ENCODE peak calls at places on chromosome 9, in four cellular contexts. L is tibial artery, H is substantia nigra, N is vagina. W is an unnamed sample.

GRCh38 chr9:97510797-97511761 is 9.6 kb downstream of the TMOD1 start:
- DNase-seq in L (peak), H (no peak), N (peak), W (peak)

GRCh38 chr9:78130004-78130403 is 98.4 kb upstream of the GNAQ start:
- DNase-seq in L (peak), H (peak), N (no peak), W (no peak)

GRCh38 chr9:3879315-3879714 is 353.5 kb upstream of the RFX3 start:
- DNase-seq in L (no peak), H (no peak), N (no peak), W (no peak)

GRCh38 chr9:98201749-98202148 is 9.3 kb upstream of the CORO2A start:
- DNase-seq in L (no peak), H (no peak), N (no peak), W (no peak)

GRCh38 chr9:12878342-12878978 is 103.6 kb downstream of the LURAP1L start:
- DNase-seq in L (no peak), H (no peak), N (no peak), W (no peak)

GRCh38 chr9:34197756-34198711 is 19.2 kb downstream of the UBAP1 start:
- DNase-seq in L (no peak), H (no peak), N (no peak), W (no peak)

GRCh38 chr9:91857831-91858669 is 92.0 kb downstream of the ROR2 start:
- DNase-seq in L (no peak), H (no peak), N (no peak), W (no peak)

GRCh38 chr9:97802276-97802675 is 50.8 kb upstream of the FOXE1 start:
- DNase-seq in L (no peak), H (no peak), N (no peak), W (no peak)

GRCh38 chr9:134396258-134396742 is 70.0 kb downstream of the RXRA start:
- DNase-seq in L (no peak), H (no peak), N (no peak), W (no peak)

GRCh38 chr9:36470891-36471290 is 70.8 kb upstream of the RNF38 start:
- DNase-seq in L (peak), H (peak), N (no peak), W (peak)

GRCh38 chr9:91186311-91187101 is 175.2 kb downstream of the AUH start:
- DNase-seq in L (peak), H (no peak), N (peak), W (peak)

GRCh38 chr9:83511051-83511450 is 27.1 kb downstream of the FRMD3 start:
- DNase-seq in L (no peak), H (no peak), N (no peak), W (no peak)

GRCh38 chr9:111974092-111974681 is 77.6 kb downstream of the UGCG start:
- DNase-seq in L (peak), H (no peak), N (no peak), W (no peak)

GRCh38 chr9:92973700-92974099 is 26.4 kb downstream of the FGD3 start:
- DNase-seq in L (no peak), H (no peak), N (no peak), W (no peak)

GRCh38 chr9:129752915-129753724 is at the start of gene PTGES:
- DNase-seq in L (peak), H (peak), N (no peak), W (peak)

GRCh38 chr9:16744386-16744785 is 126.1 kb downstream of the BNC2 start:
- DNase-seq in L (no peak), H (no peak), N (no peak), W (no peak)

GRCh38 chr9:38126730-38127129 is 57.7 kb upstream of the SHB start:
- DNase-seq in L (no peak), H (no peak), N (no peak), W (no peak)

GRCh38 chr9:79028101-79028500 is 543.7 kb upstream of the TLE4 start:
- DNase-seq in L (no peak), H (no peak), N (no peak), W (no peak)

GRCh38 chr9:82560457-82560904 is 502.5 kb downstream of the RASEF start:
- DNase-seq in L (no peak), H (no peak), N (no peak), W (no peak)

GRCh38 chr9:71937898-71938297 is 26.5 kb downstream of the C9orf85 start:
- DNase-seq in L (no peak), H (no peak), N (no peak), W (no peak)

GRCh38 chr9:98356953-98357352 is 101.5 kb upstream of the TBC1D2 start:
- DNase-seq in L (no peak), H (no peak), N (no peak), W (no peak)

GRCh38 chr9:97548819-97549540 is 47.5 kb downstream of the TMOD1 start:
- DNase-seq in L (no peak), H (no peak), N (no peak), W (no peak)

GRCh38 chr9:134278286-134278685 is 48.0 kb upstream of the RXRA start:
- DNase-seq in L (no peak), H (no peak), N (no peak), W (no peak)

GRCh38 chr9:135329571-135330306 is 149.8 kb upstream of the PPP1R26 start:
- DNase-seq in L (peak), H (no peak), N (no peak), W (no peak)

GRCh38 chr9:89576404-89576824 is 28.4 kb upstream of the GADD45G start:
- DNase-seq in L (no peak), H (no peak), N (no peak), W (no peak)

GRCh38 chr9:113675475-113675941 is 200.6 kb upstream of the ZNF618 start:
- DNase-seq in L (peak), H (no peak), N (no peak), W (peak)

GRCh38 chr9:125467341-125467740 is 205.7 kb downstream of the GAPVD1 start:
- DNase-seq in L (no peak), H (no peak), N (no peak), W (no peak)

GRCh38 chr9:99725852-99726251 is 95.8 kb upstream of the NR4A3 start:
- DNase-seq in L (no peak), H (no peak), N (no peak), W (no peak)

GRCh38 chr9:129318121-129319075 is 140.3 kb upstream of the IER5L start:
- DNase-seq in L (peak), H (no peak), N (peak), W (no peak)

GRCh38 chr9:87497604-87498045 is at the start of gene DAPK1:
- DNase-seq in L (peak), H (peak), N (no peak), W (peak)

GRCh38 chr9:16496908-16497307 is 373.6 kb downstream of the BNC2 start:
- DNase-seq in L (no peak), H (no peak), N (no peak), W (no peak)

GRCh38 chr9:127528407-127529251 is 77.3 kb downstream of the LRSAM1 start:
- DNase-seq in L (no peak), H (no peak), N (no peak), W (peak)

GRCh38 chr9:16982780-16983179 is 112.3 kb upstream of the BNC2 start:
- DNase-seq in L (no peak), H (no peak), N (no peak), W (no peak)

GRCh38 chr9:108687360-108687981 is 168.3 kb downstream of the ACTL7B start:
- DNase-seq in L (no peak), H (no peak), N (peak), W (no peak)

GRCh38 chr9:126407125-126407870 is 80.7 kb downstream of the MVB12B start:
- DNase-seq in L (no peak), H (no peak), N (no peak), W (no peak)

GRCh38 chr9:137351781-137352501 is 49.9 kb upstream of the NRARP start:
- DNase-seq in L (peak), H (no peak), N (no peak), W (no peak)

GRCh38 chr9:137354845-137355420 is 52.9 kb upstream of the NRARP start:
- DNase-seq in L (peak), H (no peak), N (no peak), W (no peak)

GRCh38 chr9:137352511-137353222 is 50.6 kb upstream of the NRARP start:
- DNase-seq in L (no peak), H (no peak), N (no peak), W (no peak)

GRCh38 chr9:137354153-137354844 is 52.2 kb upstream of the NRARP start:
- DNase-seq in L (no peak), H (no peak), N (no peak), W (no peak)

DNA sequence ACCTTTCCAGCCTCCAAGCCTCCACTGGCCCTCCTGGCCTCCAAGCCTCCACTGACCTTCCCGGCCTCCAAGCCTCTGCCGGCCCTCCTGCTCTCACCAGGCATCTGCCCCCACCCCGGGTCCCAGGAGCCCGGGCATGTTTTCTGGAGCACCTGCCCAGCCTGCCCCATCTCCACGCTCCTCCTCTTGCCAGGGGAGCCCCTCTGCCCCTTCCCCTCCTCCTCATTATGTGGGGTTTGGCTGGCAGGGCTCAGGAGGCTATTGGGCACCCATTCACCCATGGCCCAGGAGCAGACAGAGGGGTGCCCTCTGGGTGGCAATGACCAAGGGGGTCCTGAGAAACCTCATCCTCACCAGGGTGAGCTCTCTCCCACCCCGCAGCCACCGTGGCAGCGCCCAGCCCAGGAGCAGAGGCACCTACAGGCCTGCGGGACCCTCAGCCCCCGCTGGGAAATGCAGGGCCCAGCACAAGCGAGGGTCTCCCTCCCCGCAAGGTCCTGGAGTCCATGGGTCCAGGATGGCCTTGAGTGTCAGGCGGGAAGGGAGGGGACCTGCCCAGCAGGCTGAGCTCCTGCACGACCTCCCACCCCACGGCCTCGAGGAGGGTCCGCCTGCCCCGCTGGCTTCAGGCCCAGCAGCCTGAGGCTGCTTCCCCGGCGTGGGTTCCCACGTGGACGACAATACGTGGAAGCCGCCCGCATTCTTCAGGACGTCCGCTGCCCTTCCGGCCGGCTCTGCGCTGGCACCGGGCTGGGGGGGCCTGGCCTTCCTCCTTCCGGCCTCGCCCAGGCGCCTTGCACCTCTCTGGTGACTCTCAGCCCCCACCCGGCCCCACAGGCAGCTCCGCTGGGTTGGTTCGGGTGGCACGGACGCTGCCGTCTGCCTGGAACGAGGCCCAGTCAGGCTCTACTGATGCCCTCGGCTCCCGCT is 51.4 kb upstream of the NRARP start:
- DNase-seq in L (no peak), H (no peak), N (no peak), W (peak)
- H3K27ac ChIP-seq in L (no peak), H (no peak), N (no peak), W (peak)

DNA sequence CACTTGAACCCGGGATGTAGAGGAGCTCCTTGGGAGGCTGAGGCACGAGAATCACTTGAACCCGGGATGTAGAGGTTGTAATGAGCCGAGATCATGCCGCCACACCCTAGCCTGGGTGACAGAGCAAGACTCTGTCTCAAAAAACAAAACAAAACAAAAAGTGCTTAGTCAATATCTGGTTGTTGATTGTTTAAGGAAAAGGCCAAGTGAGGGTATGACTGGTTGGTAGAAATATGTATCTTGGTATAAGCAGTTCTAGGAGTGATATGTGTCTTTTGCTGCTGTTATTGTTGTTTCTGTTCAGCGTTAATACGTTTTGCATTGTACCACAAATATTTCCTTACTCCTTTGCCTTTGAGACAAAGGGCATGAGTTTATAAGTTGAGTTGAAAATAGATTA is 210.7 kb upstream of the DMRT1 start:
- DNase-seq in L (no peak), H (no peak), N (no peak), W (no peak)
- H3K27ac ChIP-seq in L (no peak), H (no peak), N (no peak), W (no peak)

GRCh38 chr9:31137151-31137849 is 1247.1 kb upstream of the ACO1 start:
- DNase-seq in L (no peak), H (no peak), N (no peak), W (no peak)
- H3K27ac ChIP-seq in L (no peak), H (no peak), N (no peak), W (no peak)

GRCh38 chr9:109906766-109907382 is 126.9 kb downstream of the PALM2AKAP2 start:
- DNase-seq in L (no peak), H (no peak), N (no peak), W (no peak)
- H3K27ac ChIP-seq in L (no peak), H (peak), N (no peak), W (peak)

GRCh38 chr9:81530846-81531245 is 158.5 kb downstream of the TLE1 start:
- DNase-seq in L (no peak), H (no peak), N (no peak), W (no peak)

GRCh38 chr9:81529556-81530193 is 159.7 kb downstream of the TLE1 start:
- DNase-seq in L (no peak), H (no peak), N (no peak), W (no peak)

GRCh38 chr9:81531511-81531910 is 157.8 kb downstream of the TLE1 start:
- DNase-seq in L (no peak), H (no peak), N (no peak), W (no peak)

GRCh38 chr9:81526587-81526986 is 162.8 kb downstream of the TLE1 start:
- DNase-seq in L (no peak), H (no peak), N (no peak), W (no peak)

GRCh38 chr9:81530407-81530810 is 158.9 kb downstream of the TLE1 start:
- DNase-seq in L (no peak), H (no peak), N (no peak), W (no peak)
- H3K27ac ChIP-seq in L (no peak), H (no peak), N (no peak), W (no peak)

GRCh38 chr9:95038666-95039065 is 278.8 kb downstream of the FANCC start:
- DNase-seq in L (no peak), H (no peak), N (no peak), W (no peak)
- H3K27ac ChIP-seq in L (no peak), H (peak), N (no peak), W (no peak)

W was measured in heart right ventricle.